ENCODE peak calls at places on chromosomes 4 and X, in ten cellular contexts. T, W, D, Q, I, J, G, B, M and K are unnamed samples.

GRCh38 chrX:154019061-154019621 is 561 bp downstream of the IRAK1 start:
- DNase-seq in T (no peak), W (no peak), D (no peak), Q (no peak), I (peak; percentile 23), J (no peak), G (no peak), B (no peak), M (peak; percentile 60), K (no peak)

GRCh38 chr4:125639182-125639621 is 324.4 kb downstream of the FAT4 start:
- DNase-seq in T (no peak), W (peak; percentile 15), D (peak; percentile 13), Q (no peak), I (peak; percentile 34), J (peak; percentile 17), G (no peak), B (no peak), M (no peak), K (no peak)

GRCh38 chrX:20061869-20062254 is 54.8 kb downstream of the MAP7D2 start:
- DNase-seq in T (no peak), W (peak; percentile 48), D (peak; percentile 51), Q (no peak), I (no peak), J (no peak), G (no peak), B (no peak), M (no peak), K (no peak)

GRCh38 chr4:126678608-126679007 is 954.1 kb upstream of the INTU start:
- DNase-seq in T (no peak), W (no peak), D (no peak), Q (no peak), I (peak; percentile 3), J (no peak), G (no peak), B (no peak), M (no peak), K (no peak)

GRCh38 chrX:22800360-22800759 is 199.4 kb upstream of the DDX53 start:
- DNase-seq in T (no peak), W (peak; percentile 89), D (peak; percentile 91), Q (peak; percentile 22), I (no peak), J (peak; percentile 7), G (no peak), B (no peak), M (no peak), K (no peak)

GRCh38 chr4:532588-533317 is 33.7 kb downstream of the PIGG start:
- DNase-seq in T (no peak), W (peak; percentile 13), D (no peak), Q (no peak), I (no peak), J (no peak), G (peak; percentile 33), B (no peak), M (no peak), K (peak; percentile 75)

GRCh38 chrX:149569770-149570169 is 17.5 kb downstream of the MAGEA9B start:
- DNase-seq in T (no peak), W (no peak), D (no peak), Q (no peak), I (no peak), J (no peak), G (no peak), B (no peak), M (no peak), K (no peak)

GRCh38 chr4:10722957-10723356 is 38.4 kb upstream of the CLNK start:
- DNase-seq in T (no peak), W (no peak), D (no peak), Q (no peak), I (no peak), J (no peak), G (no peak), B (no peak), M (no peak), K (no peak)

GRCh38 chrX:11558972-11559371 is 106.7 kb downstream of the ARHGAP6 start:
- DNase-seq in T (no peak), W (no peak), D (no peak), Q (no peak), I (peak; percentile 15), J (peak; percentile 7), G (peak; percentile 33), B (no peak), M (peak; percentile 51), K (no peak)

GRCh38 chr4:123200417-123200945 is 196.1 kb upstream of the SPRY1 start:
- DNase-seq in T (no peak), W (no peak), D (no peak), Q (no peak), I (no peak), J (no peak), G (no peak), B (no peak), M (no peak), K (no peak)

GRCh38 chr4:61924131-61924530 is 724.0 kb downstream of the ADGRL3 start:
- DNase-seq in T (no peak), W (no peak), D (no peak), Q (no peak), I (no peak), J (no peak), G (no peak), B (no peak), M (no peak), K (no peak)
- TF ChIP-seq CTCF in T (no peak), W (no peak), D (no peak), Q (no peak), I (peak; percentile 18), J (no peak), G (peak; percentile 19), B (no peak), M (no peak), K (no peak)

GRCh38 chr4:147309434-147309833 is 171.5 kb upstream of the EDNRA start:
- DNase-seq in T (no peak), W (no peak), D (peak; percentile 29), Q (peak; percentile 21), I (no peak), J (no peak), G (no peak), B (no peak), M (no peak), K (no peak)
- TF ChIP-seq CTCF in T (no peak), W (no peak), D (no peak), Q (no peak), I (no peak), J (no peak), G (no peak), B (no peak), M (no peak), K (no peak)

DNA sequence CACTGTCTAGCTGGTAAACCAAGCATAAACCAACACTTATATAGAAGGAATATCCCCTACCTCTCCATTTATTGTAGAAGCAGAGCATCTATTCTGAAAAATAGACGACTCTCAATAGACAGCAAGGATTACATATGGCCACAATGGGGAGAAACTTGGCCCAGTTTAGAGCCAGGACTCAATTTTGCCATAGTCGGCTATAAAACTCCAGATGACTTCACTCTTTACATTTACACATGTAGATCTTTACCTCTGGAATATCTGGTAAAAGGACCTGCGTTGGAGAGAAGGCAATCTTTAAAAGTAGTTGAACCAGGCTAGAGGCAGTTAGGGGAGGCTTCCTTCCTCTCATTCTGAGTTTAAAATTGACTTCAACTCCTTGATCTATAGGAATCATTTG is 77.3 kb downstream of the HMGB2 start:
- DNase-seq in T (no peak), W (no peak), D (no peak), Q (no peak), I (no peak), J (no peak), G (no peak), B (no peak), M (no peak), K (no peak)
- TF ChIP-seq CTCF in T (no peak), W (no peak), D (no peak), Q (no peak), I (no peak), J (no peak), G (no peak), B (no peak), M (no peak), K (no peak)

GRCh38 chrX:40155617-40156471 is 58.1 kb upstream of the BCOR start:
- DNase-seq in T (peak; percentile 47), W (no peak), D (no peak), Q (no peak), I (peak; percentile 64), J (peak; percentile 45), G (no peak), B (no peak), M (no peak), K (no peak)
- TF ChIP-seq CTCF in T (no peak), W (no peak), D (no peak), Q (no peak), I (no peak), J (no peak), G (no peak), B (no peak), M (no peak), K (no peak)